ENCODE peak calls at places on chromosome 20, in seven cellular contexts. One of them, this sample, is unnamed.

GRCh38 chr20:54148947-54149764 is 24.6 kb downstream of the CYP24A1 start:
- DNase-seq in uterus: no peak
- DNase-seq in stomach: no peak
- DNase-seq in foreskin fibroblast: no peak
- DNase-seq in colonic mucosa: peak
- DNase-seq in tibial nerve: no peak
- DNase-seq in fibroblast of the aortic adventitia: no peak
- DNase-seq in this sample: no peak

GRCh38 chr20:45322952-45323383 is 14.9 kb upstream of the MATN4 start:
- DNase-seq in stomach: peak
- DNase-seq in fibroblast of the aortic adventitia: peak
- DNase-seq in tibial nerve: peak
- DNase-seq in foreskin fibroblast: no peak
- DNase-seq in colonic mucosa: peak
- DNase-seq in uterus: no peak
- DNase-seq in this sample: no peak

GRCh38 chr20:41249371-41249770 is 68.2 kb downstream of the ZHX3 start:
- DNase-seq in fibroblast of the aortic adventitia: peak
- DNase-seq in stomach: no peak
- DNase-seq in uterus: peak
- DNase-seq in foreskin fibroblast: peak
- DNase-seq in tibial nerve: peak
- DNase-seq in colonic mucosa: peak
- DNase-seq in this sample: peak

GRCh38 chr20:37651932-37652331 is 41.9 kb upstream of the CTNNBL1 start:
- DNase-seq in foreskin fibroblast: no peak
- DNase-seq in colonic mucosa: no peak
- DNase-seq in uterus: no peak
- DNase-seq in tibial nerve: no peak
- DNase-seq in fibroblast of the aortic adventitia: peak
- DNase-seq in stomach: peak
- DNase-seq in this sample: no peak

GRCh38 chr20:49207071-49207470 is 12.1 kb upstream of the DDX27 start:
- DNase-seq in uterus: no peak
- DNase-seq in foreskin fibroblast: no peak
- DNase-seq in stomach: no peak
- DNase-seq in colonic mucosa: no peak
- DNase-seq in fibroblast of the aortic adventitia: no peak
- DNase-seq in tibial nerve: no peak
- DNase-seq in this sample: no peak

GRCh38 chr20:62679978-62680589 is 28.6 kb upstream of the NTSR1 start:
- DNase-seq in fibroblast of the aortic adventitia: no peak
- DNase-seq in foreskin fibroblast: no peak
- DNase-seq in stomach: no peak
- DNase-seq in uterus: no peak
- DNase-seq in colonic mucosa: no peak
- DNase-seq in tibial nerve: no peak
- DNase-seq in this sample: no peak

GRCh38 chr20:33540427-33540826 is 50.5 kb downstream of the CBFA2T2 start:
- DNase-seq in uterus: no peak
- DNase-seq in colonic mucosa: no peak
- DNase-seq in stomach: no peak
- DNase-seq in foreskin fibroblast: no peak
- DNase-seq in fibroblast of the aortic adventitia: no peak
- DNase-seq in tibial nerve: no peak
- DNase-seq in this sample: no peak

GRCh38 chr20:32753731-32754130 is 8.5 kb upstream of the DNMT3B start:
- DNase-seq in foreskin fibroblast: peak
- DNase-seq in stomach: no peak
- DNase-seq in colonic mucosa: no peak
- DNase-seq in uterus: no peak
- DNase-seq in tibial nerve: no peak
- DNase-seq in fibroblast of the aortic adventitia: no peak
- DNase-seq in this sample: no peak

GRCh38 chr20:45293041-45294002 is 13.3 kb upstream of the RBPJL start:
- DNase-seq in tibial nerve: peak
- DNase-seq in fibroblast of the aortic adventitia: peak
- DNase-seq in uterus: peak
- DNase-seq in foreskin fibroblast: peak
- DNase-seq in stomach: peak
- DNase-seq in colonic mucosa: peak
- DNase-seq in this sample: no peak

GRCh38 chr20:63022501-63022900 is 15.7 kb upstream of the BHLHE23 start:
- DNase-seq in fibroblast of the aortic adventitia: no peak
- DNase-seq in colonic mucosa: no peak
- DNase-seq in tibial nerve: no peak
- DNase-seq in foreskin fibroblast: no peak
- DNase-seq in stomach: no peak
- DNase-seq in uterus: no peak
- DNase-seq in this sample: no peak

GRCh38 chr20:3935295-3935955 is 46.2 kb downstream of the PANK2 start:
- DNase-seq in colonic mucosa: no peak
- DNase-seq in stomach: no peak
- DNase-seq in uterus: peak
- DNase-seq in foreskin fibroblast: peak
- DNase-seq in fibroblast of the aortic adventitia: peak
- DNase-seq in tibial nerve: no peak
- DNase-seq in this sample: no peak

GRCh38 chr20:38863024-38863851 is 57.7 kb downstream of the PPP1R16B start:
- DNase-seq in foreskin fibroblast: no peak
- DNase-seq in fibroblast of the aortic adventitia: no peak
- DNase-seq in uterus: no peak
- DNase-seq in stomach: no peak
- DNase-seq in colonic mucosa: no peak
- DNase-seq in tibial nerve: no peak
- DNase-seq in this sample: no peak

GRCh38 chr20:3231889-3232588 is 7.0 kb downstream of the SLC4A11 start:
- DNase-seq in tibial nerve: no peak
- DNase-seq in fibroblast of the aortic adventitia: no peak
- DNase-seq in foreskin fibroblast: no peak
- DNase-seq in colonic mucosa: no peak
- DNase-seq in uterus: no peak
- DNase-seq in stomach: no peak
- DNase-seq in this sample: no peak

GRCh38 chr20:50438986-50439407 is 71.2 kb upstream of the PTPN1 start:
- DNase-seq in foreskin fibroblast: peak
- DNase-seq in stomach: no peak
- DNase-seq in fibroblast of the aortic adventitia: peak
- DNase-seq in uterus: no peak
- DNase-seq in colonic mucosa: no peak
- DNase-seq in tibial nerve: no peak
- DNase-seq in this sample: peak

GRCh38 chr20:3811421-3812258 is 8.7 kb upstream of the AP5S1 start:
- DNase-seq in fibroblast of the aortic adventitia: peak
- DNase-seq in stomach: peak
- DNase-seq in colonic mucosa: peak
- DNase-seq in tibial nerve: peak
- DNase-seq in uterus: peak
- DNase-seq in foreskin fibroblast: peak
- DNase-seq in this sample: peak

GRCh38 chr20:32010666-32011065 is 428 bp downstream of the CCM2L start:
- DNase-seq in stomach: no peak
- DNase-seq in uterus: no peak
- DNase-seq in fibroblast of the aortic adventitia: no peak
- DNase-seq in colonic mucosa: no peak
- DNase-seq in tibial nerve: no peak
- DNase-seq in foreskin fibroblast: no peak
- DNase-seq in this sample: no peak

GRCh38 chr20:50580842-50581544 is 70.8 kb downstream of the PTPN1 start:
- DNase-seq in fibroblast of the aortic adventitia: no peak
- DNase-seq in tibial nerve: no peak
- DNase-seq in colonic mucosa: no peak
- DNase-seq in uterus: no peak
- DNase-seq in foreskin fibroblast: no peak
- DNase-seq in stomach: no peak
- DNase-seq in this sample: no peak

GRCh38 chr20:48823476-48823875 is 4.3 kb downstream of the PREX1 start:
- DNase-seq in uterus: no peak
- DNase-seq in foreskin fibroblast: no peak
- DNase-seq in colonic mucosa: no peak
- DNase-seq in stomach: no peak
- DNase-seq in tibial nerve: no peak
- DNase-seq in fibroblast of the aortic adventitia: no peak
- DNase-seq in this sample: no peak

GRCh38 chr20:62367483-62368302 is 581 bp upstream of the LAMA5 start:
- DNase-seq in colonic mucosa: no peak
- DNase-seq in foreskin fibroblast: no peak
- DNase-seq in uterus: no peak
- DNase-seq in tibial nerve: no peak
- DNase-seq in stomach: peak
- DNase-seq in fibroblast of the aortic adventitia: no peak
- DNase-seq in this sample: no peak

DNA sequence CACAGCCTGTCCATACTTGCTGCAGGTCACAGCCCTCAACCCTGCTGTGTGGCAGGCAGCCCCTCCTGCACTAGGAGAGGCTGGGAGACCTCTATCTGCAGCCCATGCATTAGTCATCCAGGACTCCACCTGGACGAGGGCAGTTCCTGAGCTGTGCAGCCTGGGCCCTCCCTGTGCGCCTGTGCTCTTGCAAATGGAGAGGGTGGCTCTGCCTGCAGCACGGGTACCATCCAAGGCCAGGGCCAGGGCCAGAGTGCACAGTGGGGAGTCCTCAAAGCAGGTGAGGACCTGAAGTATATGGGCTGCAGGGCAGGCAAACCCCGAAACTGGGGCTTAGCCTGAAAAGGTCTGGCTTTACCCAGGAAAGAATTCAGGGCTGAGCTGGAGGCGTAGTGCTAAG is 89.8 kb upstream of the PHACTR3 start:
- DNase-seq in colonic mucosa: no peak
- DNase-seq in uterus: no peak
- DNase-seq in tibial nerve: no peak
- DNase-seq in foreskin fibroblast: no peak
- DNase-seq in stomach: no peak
- DNase-seq in fibroblast of the aortic adventitia: no peak
- DNase-seq in this sample: no peak
- H3K4me3 ChIP-seq in colonic mucosa: no peak
- H3K4me3 ChIP-seq in uterus: no peak
- H3K4me3 ChIP-seq in tibial nerve: no peak
- H3K4me3 ChIP-seq in foreskin fibroblast: no peak
- H3K4me3 ChIP-seq in stomach: no peak
- H3K4me3 ChIP-seq in fibroblast of the aortic adventitia: no peak
- H3K4me3 ChIP-seq in this sample: no peak

GRCh38 chr20:58638467-58639181 is 12.5 kb upstream of the STX16 start:
- DNase-seq in foreskin fibroblast: no peak
- DNase-seq in fibroblast of the aortic adventitia: no peak
- DNase-seq in stomach: no peak
- DNase-seq in uterus: peak
- DNase-seq in tibial nerve: no peak
- DNase-seq in colonic mucosa: no peak
- DNase-seq in this sample: no peak

GRCh38 chr20:58634818-58635665 is 16.0 kb upstream of the STX16 start:
- DNase-seq in foreskin fibroblast: no peak
- DNase-seq in fibroblast of the aortic adventitia: no peak
- DNase-seq in colonic mucosa: no peak
- DNase-seq in uterus: peak
- DNase-seq in stomach: no peak
- DNase-seq in tibial nerve: no peak
- DNase-seq in this sample: no peak

GRCh38 chr20:58637466-58638198 is 13.5 kb upstream of the STX16 start:
- DNase-seq in fibroblast of the aortic adventitia: no peak
- DNase-seq in stomach: no peak
- DNase-seq in foreskin fibroblast: no peak
- DNase-seq in uterus: no peak
- DNase-seq in colonic mucosa: no peak
- DNase-seq in tibial nerve: no peak
- DNase-seq in this sample: no peak

GRCh38 chr20:58636396-58636982 is 14.6 kb upstream of the STX16 start:
- DNase-seq in uterus: no peak
- DNase-seq in tibial nerve: no peak
- DNase-seq in fibroblast of the aortic adventitia: no peak
- DNase-seq in stomach: no peak
- DNase-seq in foreskin fibroblast: no peak
- DNase-seq in colonic mucosa: no peak
- DNase-seq in this sample: no peak

DNA sequence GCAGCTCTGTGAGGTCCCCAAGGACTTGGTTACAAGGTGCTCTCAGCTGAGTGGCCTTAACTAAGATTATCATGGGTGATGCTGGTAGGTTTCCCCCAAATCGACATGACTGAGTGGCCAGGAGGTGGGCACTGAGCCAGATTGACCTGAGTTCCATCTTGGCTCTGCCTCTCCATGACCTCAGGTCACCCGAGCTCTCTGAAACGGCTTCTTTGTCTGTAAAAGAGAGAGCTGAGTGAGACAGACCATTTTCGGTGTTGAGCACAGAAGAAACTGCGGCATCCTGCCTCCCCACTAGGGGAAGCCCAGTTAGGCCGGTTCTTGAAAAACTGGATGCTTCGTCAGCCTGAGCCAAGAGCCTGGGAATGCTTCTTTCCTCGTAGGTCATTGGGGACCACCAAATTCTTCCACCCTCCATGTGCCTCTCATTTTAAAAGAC is 14.1 kb upstream of the STX16 start:
- DNase-seq in colonic mucosa: no peak
- DNase-seq in stomach: no peak
- DNase-seq in foreskin fibroblast: no peak
- DNase-seq in fibroblast of the aortic adventitia: no peak
- DNase-seq in tibial nerve: no peak
- DNase-seq in uterus: peak
- DNase-seq in this sample: no peak
- TF ChIP-seq CTCF in colonic mucosa: no peak
- TF ChIP-seq CTCF in stomach: no peak
- TF ChIP-seq CTCF in foreskin fibroblast: no peak
- TF ChIP-seq CTCF in fibroblast of the aortic adventitia: peak
- TF ChIP-seq CTCF in tibial nerve: no peak
- TF ChIP-seq CTCF in uterus: no peak
- TF ChIP-seq CTCF in this sample: peak

GRCh38 chr20:22567944-22568871 is 16.2 kb downstream of the FOXA2 start:
- DNase-seq in uterus: no peak
- DNase-seq in colonic mucosa: no peak
- DNase-seq in stomach: peak
- DNase-seq in tibial nerve: no peak
- DNase-seq in foreskin fibroblast: no peak
- DNase-seq in fibroblast of the aortic adventitia: no peak
- DNase-seq in this sample: no peak
- H3K4me3 ChIP-seq in uterus: no peak
- H3K4me3 ChIP-seq in colonic mucosa: peak
- H3K4me3 ChIP-seq in stomach: peak
- H3K4me3 ChIP-seq in tibial nerve: no peak
- H3K4me3 ChIP-seq in foreskin fibroblast: no peak
- H3K4me3 ChIP-seq in fibroblast of the aortic adventitia: no peak
- H3K4me3 ChIP-seq in this sample: no peak

GRCh38 chr20:12577213-12577612 is 431.6 kb upstream of the SPTLC3 start:
- DNase-seq in fibroblast of the aortic adventitia: no peak
- DNase-seq in stomach: no peak
- DNase-seq in uterus: no peak
- DNase-seq in foreskin fibroblast: no peak
- DNase-seq in colonic mucosa: no peak
- DNase-seq in tibial nerve: no peak
- DNase-seq in this sample: no peak

GRCh38 chr20:12570371-12570770 is 438.4 kb upstream of the SPTLC3 start:
- DNase-seq in colonic mucosa: peak
- DNase-seq in fibroblast of the aortic adventitia: no peak
- DNase-seq in tibial nerve: no peak
- DNase-seq in stomach: no peak
- DNase-seq in foreskin fibroblast: no peak
- DNase-seq in uterus: no peak
- DNase-seq in this sample: no peak

GRCh38 chr20:12573428-12573827 is 435.3 kb upstream of the SPTLC3 start:
- DNase-seq in colonic mucosa: no peak
- DNase-seq in foreskin fibroblast: no peak
- DNase-seq in stomach: no peak
- DNase-seq in fibroblast of the aortic adventitia: no peak
- DNase-seq in tibial nerve: no peak
- DNase-seq in uterus: no peak
- DNase-seq in this sample: no peak

GRCh38 chr20:12575352-12576095 is 433.2 kb upstream of the SPTLC3 start:
- DNase-seq in fibroblast of the aortic adventitia: no peak
- DNase-seq in foreskin fibroblast: no peak
- DNase-seq in stomach: peak
- DNase-seq in colonic mucosa: peak
- DNase-seq in tibial nerve: peak
- DNase-seq in uterus: peak
- DNase-seq in this sample: no peak
- TF ChIP-seq CTCF in fibroblast of the aortic adventitia: no peak
- TF ChIP-seq CTCF in foreskin fibroblast: no peak
- TF ChIP-seq CTCF in stomach: no peak
- TF ChIP-seq CTCF in colonic mucosa: no peak
- TF ChIP-seq CTCF in tibial nerve: no peak
- TF ChIP-seq CTCF in uterus: no peak
- TF ChIP-seq CTCF in this sample: no peak